ENCODE peak calls at places on chromosomes 6 and 20, in ten cellular contexts. U, N, K, B, C, V, F, O, E and H are unnamed samples.

GRCh38 chr20:43833511-43834395 is 80.9 kb upstream of the TOX2 start:
- DNase-seq in U (no peak), N (no peak), K (no peak), B (no peak), C (no peak), V (no peak), F (no peak), O (no peak), E (no peak), H (no peak)

GRCh38 chr20:12237772-12238171 is 320.1 kb downstream of the BTBD3 start:
- DNase-seq in U (no peak), N (no peak), K (no peak), B (no peak), C (no peak), V (no peak), F (peak; percentile 7), O (peak; percentile 66), E (no peak), H (no peak)

GRCh38 chr20:20201639-20202038 is 149.3 kb downstream of the CFAP61 start:
- DNase-seq in U (no peak), N (no peak), K (no peak), B (no peak), C (no peak), V (no peak), F (no peak), O (no peak), E (no peak), H (no peak)

GRCh38 chr6:141169419-141169818 is 963.3 kb upstream of the GJE1 start:
- DNase-seq in U (no peak), N (peak; percentile 81), K (no peak), B (no peak), C (no peak), V (no peak), F (no peak), O (peak; percentile 65), E (no peak), H (no peak)

GRCh38 chr6:52741872-52742271 is 21.4 kb downstream of the GSTA2 start:
- DNase-seq in U (no peak), N (no peak), K (no peak), B (no peak), C (no peak), V (no peak), F (no peak), O (no peak), E (no peak), H (no peak)

GRCh38 chr20:9515761-9516657 is 1.6 kb downstream of the LAMP5 start:
- DNase-seq in U (peak; percentile 12), N (no peak), K (no peak), B (no peak), C (peak; percentile 67), V (no peak), F (no peak), O (peak; percentile 14), E (no peak), H (no peak)

GRCh38 chr6:95364016-95364604 is 213.2 kb upstream of the MANEA start:
- DNase-seq in U (peak; percentile 22), N (no peak), K (peak; percentile 1), B (no peak), C (no peak), V (no peak), F (no peak), O (peak; percentile 9), E (no peak), H (no peak)

GRCh38 chr6:35601331-35602132 is 87.2 kb downstream of the FKBP5 start:
- DNase-seq in U (no peak), N (peak; percentile 91), K (peak; percentile 61), B (peak; percentile 78), C (no peak), V (no peak), F (no peak), O (peak; percentile 90), E (peak; percentile 46), H (peak; percentile 94)

GRCh38 chr6:169424821-169425240 is 171.2 kb upstream of the THBS2 start:
- DNase-seq in U (no peak), N (peak; percentile 8), K (no peak), B (no peak), C (no peak), V (no peak), F (no peak), O (peak; percentile 71), E (no peak), H (no peak)

GRCh38 chr20:4959582-4959981 is 41.7 kb downstream of the SLC23A2 start:
- DNase-seq in U (no peak), N (peak; percentile 40), K (no peak), B (no peak), C (no peak), V (no peak), F (no peak), O (no peak), E (no peak), H (no peak)

GRCh38 chr6:116220172-116220571 is 33.7 kb downstream of the TSPYL4 start:
- DNase-seq in U (no peak), N (no peak), K (no peak), B (no peak), C (no peak), V (no peak), F (peak; percentile 25), O (no peak), E (no peak), H (no peak)

GRCh38 chr6:9520417-9521151 is 894.3 kb downstream of the TFAP2A start:
- DNase-seq in U (peak; percentile 64), N (peak; percentile 84), K (no peak), B (no peak), C (no peak), V (no peak), F (no peak), O (peak; percentile 83), E (no peak), H (peak; percentile 75)

GRCh38 chr6:162706236-162706635 is 21.3 kb downstream of the PRKN start:
- DNase-seq in U (no peak), N (no peak), K (no peak), B (no peak), C (no peak), V (no peak), F (peak; percentile 78), O (no peak), E (peak; percentile 44), H (no peak)

GRCh38 chr6:133855994-133856393 is 32.9 kb upstream of the TCF21 start:
- DNase-seq in U (no peak), N (no peak), K (no peak), B (no peak), C (no peak), V (no peak), F (no peak), O (no peak), E (no peak), H (no peak)

GRCh38 chr6:133854633-133855598 is 34.0 kb upstream of the TCF21 start:
- DNase-seq in U (peak; percentile 6), N (no peak), K (no peak), B (no peak), C (peak; percentile 72), V (no peak), F (no peak), O (no peak), E (no peak), H (no peak)

GRCh38 chr6:133856911-133857310 is 32.0 kb upstream of the TCF21 start:
- DNase-seq in U (no peak), N (no peak), K (no peak), B (no peak), C (no peak), V (no peak), F (no peak), O (no peak), E (no peak), H (no peak)

GRCh38 chr6:133855599-133855972 is 33.3 kb upstream of the TCF21 start:
- DNase-seq in U (no peak), N (no peak), K (no peak), B (no peak), C (no peak), V (no peak), F (no peak), O (peak; percentile 14), E (no peak), H (no peak)

GRCh38 chr6:133854167-133854632 is 34.7 kb upstream of the TCF21 start:
- DNase-seq in U (no peak), N (no peak), K (no peak), B (no peak), C (no peak), V (no peak), F (no peak), O (no peak), E (no peak), H (no peak)
- H3K4me3 ChIP-seq in U (no peak overlapping the region), N (peak overlapping the region; percentile 53), K (peak overlapping the region; percentile 25), B (no peak overlapping the region), C (no peak overlapping the region), V (no peak overlapping the region), F (no peak overlapping the region), O (no peak overlapping the region), E (no peak overlapping the region), H (peak overlapping the region; percentile 54)

DNA sequence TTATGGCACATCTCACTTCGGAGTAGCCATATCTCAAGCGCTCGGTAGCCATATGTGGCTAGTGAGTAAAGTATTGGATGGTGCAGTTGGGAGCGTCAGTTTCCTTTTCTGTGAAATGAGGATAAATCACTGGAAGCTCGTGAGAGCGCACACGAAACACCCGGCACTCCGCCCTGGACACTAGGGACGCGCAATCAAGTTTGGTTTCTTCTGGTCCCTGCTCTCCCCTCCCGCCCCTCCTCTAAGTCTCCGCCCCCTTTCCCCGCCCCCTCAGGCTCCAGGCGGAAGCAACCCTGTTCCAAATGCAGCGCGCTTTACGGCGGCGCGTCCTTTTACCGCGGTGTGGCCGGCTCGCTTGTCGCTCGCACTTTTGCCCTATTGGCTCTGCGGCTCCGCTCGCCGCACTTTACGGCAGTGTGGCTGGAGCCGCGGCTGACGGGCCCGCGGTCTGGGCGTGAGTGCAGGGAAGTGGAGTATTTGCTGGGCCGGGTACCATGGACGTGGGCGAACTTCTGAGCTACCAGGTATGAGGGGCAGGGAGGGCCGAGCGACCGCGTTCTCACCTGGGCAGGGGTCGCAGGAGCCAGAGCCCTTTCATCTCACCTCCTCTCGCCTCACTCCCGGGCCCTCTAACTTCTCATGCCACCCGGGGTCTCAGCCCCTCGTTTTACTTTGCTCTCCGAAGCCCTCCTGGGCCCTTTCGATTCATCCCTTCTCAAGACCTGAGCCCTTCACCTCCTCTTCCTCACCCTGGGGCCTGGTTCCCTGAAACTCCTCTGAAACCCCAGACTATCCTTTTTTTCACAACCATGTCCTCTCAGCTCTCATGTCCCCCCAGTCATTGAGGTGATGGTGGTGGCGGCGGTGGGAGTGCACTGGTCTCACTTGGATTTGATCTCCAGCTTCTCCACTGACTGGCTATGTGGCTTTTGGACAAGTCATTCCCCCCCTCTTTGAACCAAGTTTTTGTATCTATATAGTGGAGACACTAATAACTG is at the start of gene CTNNBL1:
- DNase-seq in U (peak; percentile 98), N (peak; percentile 97), K (peak; percentile 88), B (peak; percentile 96), C (peak; percentile 99), V (peak; percentile 99), F (peak; percentile 99), O (peak; percentile 96), E (peak; percentile 99), H (peak; percentile 83)
- TF ChIP-seq CTCF in U (no peak), N (no peak), K (no peak), B (no peak), C (no peak), V (peak; percentile 13), F (no peak), O (peak; percentile 11), E (no peak), H (no peak)

GRCh38 chr6:2467929-2468600 is 222.7 kb upstream of the GMDS start:
- DNase-seq in U (no peak), N (no peak), K (no peak), B (no peak), C (no peak), V (no peak), F (no peak), O (no peak), E (no peak), H (no peak)
- H3K4me3 ChIP-seq in U (no peak overlapping the region), N (no peak overlapping the region), K (no peak overlapping the region), B (no peak overlapping the region), C (no peak overlapping the region), V (no peak overlapping the region), F (no peak overlapping the region), O (no peak overlapping the region), E (no peak overlapping the region), H (no peak overlapping the region)

GRCh38 chr6:34246563-34247391 is 2.0 kb downstream of the SMIM29 start:
- DNase-seq in U (peak; percentile 70), N (peak; percentile 28), K (no peak), B (peak; percentile 64), C (peak; percentile 72), V (no peak), F (peak; percentile 51), O (no peak), E (no peak), H (no peak)
- TF ChIP-seq CTCF in U (peak; percentile 63), N (peak; percentile 80), K (peak; percentile 73), B (peak; percentile 47), C (no peak), V (peak; percentile 34), F (peak; percentile 58), O (peak; percentile 45), E (peak; percentile 31), H (peak; percentile 73)